ENCODE peak calls at places on chromosome 11, in six cellular contexts. G, K, P, T, L and D are unnamed samples.

GRCh38 chr11:26878959-26879581 is 114.8 kb upstream of the FIBIN start:
- DNase-seq in G (no peak), K (no peak), P (no peak), T (no peak), L (no peak), D (no peak)

GRCh38 chr11:35622070-35622469 is 3.8 kb downstream of the FJX1 start:
- DNase-seq in G (no peak), K (no peak), P (no peak), T (no peak), L (no peak), D (no peak)

GRCh38 chr11:19660076-19660475 is 52.6 kb upstream of the NAV2 start:
- DNase-seq in G (peak), K (no peak), P (no peak), T (no peak), L (no peak), D (peak)

GRCh38 chr11:68206211-68206610 is 6.9 kb downstream of the KMT5B start:
- DNase-seq in G (peak), K (no peak), P (no peak), T (no peak), L (no peak), D (peak)

GRCh38 chr11:99693941-99694492 is 673.3 kb downstream of the CNTN5 start:
- DNase-seq in G (no peak), K (no peak), P (no peak), T (no peak), L (no peak), D (no peak)

GRCh38 chr11:108817971-108818370 is 153.1 kb downstream of the DDX10 start:
- DNase-seq in G (no peak), K (no peak), P (no peak), T (no peak), L (no peak), D (no peak)

GRCh38 chr11:1935156-1936071 is 11.7 kb upstream of the MRPL23 start:
- DNase-seq in G (peak), K (peak), P (peak), T (no peak), L (peak), D (peak)

GRCh38 chr11:47593934-47594855 is at the start of gene C1QTNF4:
- DNase-seq in G (no peak), K (peak), P (no peak), T (no peak), L (no peak), D (no peak)

GRCh38 chr11:75403983-75404658 is 4.8 kb downstream of the RPS3 start:
- DNase-seq in G (no peak), K (no peak), P (no peak), T (no peak), L (no peak), D (no peak)

GRCh38 chr11:76159303-76159937 is 46.9 kb downstream of the WNT11 start:
- DNase-seq in G (no peak), K (no peak), P (no peak), T (no peak), L (no peak), D (no peak)

DNA sequence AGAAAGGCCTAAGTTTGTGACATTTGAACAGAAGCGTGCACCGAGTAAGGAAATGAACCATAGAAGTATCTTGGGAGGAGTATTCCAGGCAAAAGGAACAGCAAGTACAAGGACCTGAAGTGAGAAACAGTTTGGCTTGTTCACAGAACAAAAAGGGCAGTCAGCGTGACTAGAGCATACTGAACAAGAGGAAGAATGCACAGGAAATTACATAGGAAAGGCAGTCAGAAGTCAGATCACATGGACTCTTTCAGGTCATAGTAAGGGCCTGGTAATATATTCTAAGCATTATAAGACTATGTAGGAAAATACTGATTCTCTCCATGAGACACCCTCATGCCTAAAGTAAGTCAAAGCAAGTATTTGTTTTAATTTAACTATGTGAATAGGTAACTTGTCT is 52.3 kb upstream of the GAB2 start:
- DNase-seq in G (no peak), K (no peak), P (no peak), T (no peak), L (no peak), D (no peak)
- TF ChIP-seq CTCF in G (no peak), K (no peak), P (no peak), T (no peak), L (no peak), D (no peak)

DNA sequence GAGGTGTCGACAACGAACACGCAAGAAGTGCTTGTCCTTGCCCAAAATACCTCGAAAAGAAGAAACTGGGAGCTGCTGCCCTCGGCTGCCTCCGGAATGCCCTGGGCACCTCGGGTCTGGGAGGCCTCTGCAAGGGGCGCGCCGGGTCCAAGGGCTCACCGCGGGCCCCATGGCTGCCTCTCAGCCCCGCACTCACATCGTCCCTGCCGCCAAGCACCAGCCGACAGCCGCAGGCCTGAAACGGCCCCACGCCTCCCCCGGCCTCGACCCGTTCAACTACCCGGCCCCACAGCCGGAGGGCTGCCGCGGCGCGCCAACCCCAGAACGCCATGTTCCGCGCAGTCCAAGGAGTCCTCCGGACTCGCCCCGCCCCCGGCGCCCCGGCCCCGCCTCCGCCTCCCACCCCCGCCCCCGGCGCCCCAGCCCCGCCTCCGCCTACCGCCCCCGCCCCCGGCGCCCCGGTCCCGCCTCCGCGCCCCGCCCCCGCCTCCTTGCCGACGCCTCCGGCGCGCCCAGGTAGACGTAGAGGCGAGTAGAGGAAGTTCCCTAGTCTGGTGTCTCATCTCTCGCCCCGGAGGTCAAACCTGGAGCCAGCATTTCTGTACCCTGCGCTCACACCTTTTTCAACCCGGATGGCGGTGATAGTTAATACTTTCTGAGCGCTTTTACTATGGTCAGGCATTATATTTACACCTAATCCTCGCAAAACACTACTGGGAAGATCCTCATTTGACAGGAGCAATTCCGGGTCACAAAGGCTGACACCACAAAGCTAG is at the start of gene SIRT3:
- DNase-seq in G (peak), K (peak), P (peak), T (peak), L (peak), D (peak)
- TF ChIP-seq CTCF in G (no peak), K (no peak), P (no peak), T (peak), L (no peak), D (no peak)

GRCh38 chr11:110249066-110249465 is 47.3 kb downstream of the RDX start:
- DNase-seq in G (no peak), K (no peak), P (no peak), T (no peak), L (no peak), D (no peak)
- TF ChIP-seq CTCF in G (peak), K (no peak), P (no peak), T (no peak), L (peak), D (no peak)

DNA sequence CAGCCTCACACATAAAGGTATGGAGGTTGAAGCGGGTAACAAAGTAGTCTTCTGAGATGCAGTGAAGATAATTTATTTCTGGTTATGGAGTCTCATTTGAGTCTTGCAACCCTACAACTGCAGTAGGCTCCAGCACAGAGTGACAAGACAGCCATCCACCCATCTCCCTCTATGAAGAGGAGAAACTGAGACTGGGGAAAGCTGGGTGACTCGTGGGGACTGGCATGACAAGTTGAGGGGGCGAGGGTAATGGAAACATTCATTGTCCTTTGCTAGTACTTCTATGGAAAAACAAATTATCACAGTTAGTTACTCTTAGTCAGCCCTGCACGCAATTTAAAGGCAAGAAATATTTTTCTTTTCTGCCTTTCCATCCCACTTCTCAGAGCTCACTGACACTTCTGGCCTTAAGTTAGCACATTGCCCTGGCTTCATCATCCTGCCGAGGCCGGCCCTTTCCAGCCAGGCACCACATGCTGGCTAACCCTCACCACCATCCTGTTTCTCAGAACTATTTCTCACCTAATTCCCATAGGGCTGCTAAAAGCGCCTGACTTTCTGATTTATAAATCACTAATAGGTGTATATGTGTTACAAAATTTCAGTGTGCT is 361.1 kb downstream of the ETS1 start:
- DNase-seq in G (no peak), K (no peak), P (no peak), T (no peak), L (no peak), D (no peak)
- TF ChIP-seq CTCF in G (no peak), K (no peak), P (no peak), T (no peak), L (no peak), D (no peak)

GRCh38 chr11:83221694-83222093 is 28.2 kb downstream of the ANKRD42 start:
- DNase-seq in G (no peak), K (no peak), P (no peak), T (no peak), L (no peak), D (no peak)

GRCh38 chr11:83220279-83220678 is 26.8 kb downstream of the ANKRD42 start:
- DNase-seq in G (no peak), K (no peak), P (no peak), T (no peak), L (no peak), D (no peak)

GRCh38 chr11:83222499-83222898 is 29.0 kb downstream of the ANKRD42 start:
- DNase-seq in G (no peak), K (no peak), P (no peak), T (no peak), L (no peak), D (no peak)

GRCh38 chr11:83223457-83223856 is 29.9 kb downstream of the ANKRD42 start:
- DNase-seq in G (no peak), K (no peak), P (no peak), T (no peak), L (no peak), D (no peak)

DNA sequence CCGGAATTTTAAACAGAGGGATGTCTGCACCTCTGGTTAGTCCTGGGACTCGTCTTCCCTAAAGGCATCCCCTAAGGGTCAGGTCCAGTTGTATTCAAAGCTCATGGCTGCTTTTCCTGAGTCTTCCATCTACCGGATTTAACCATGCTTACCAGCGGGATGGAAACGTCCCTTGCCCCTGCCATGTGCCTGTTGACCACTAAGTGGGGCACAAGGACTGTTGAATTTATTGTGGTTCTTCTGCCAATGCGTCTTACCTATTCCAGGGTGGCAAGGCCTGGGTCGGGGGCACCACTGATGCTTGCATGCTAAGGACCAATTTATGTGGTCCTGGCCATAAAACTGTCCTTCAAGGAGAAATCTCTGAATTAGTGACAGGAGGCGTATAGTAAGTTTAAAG is 25.6 kb downstream of the ANKRD42 start:
- DNase-seq in G (no peak), K (no peak), P (no peak), T (no peak), L (no peak), D (no peak)
- TF ChIP-seq CTCF in G (peak), K (no peak), P (no peak), T (no peak), L (peak), D (peak)

GRCh38 chr11:46248270-46249102 is 29.0 kb upstream of the CREB3L1 start:
- DNase-seq in G (no peak), K (no peak), P (no peak), T (no peak), L (no peak), D (no peak)
- TF ChIP-seq CTCF in G (no peak), K (no peak), P (no peak), T (no peak), L (no peak), D (no peak)

GRCh38 chr11:69644071-69644961 is 3.4 kb downstream of the CCND1 start:
- DNase-seq in G (no peak), K (peak), P (no peak), T (peak), L (peak), D (no peak)
- TF ChIP-seq CTCF in G (no peak), K (no peak), P (no peak), T (peak), L (no peak), D (no peak)

GRCh38 chr11:101439488-101439887 is 144.3 kb downstream of the TRPC6 start:
- DNase-seq in G (no peak), K (no peak), P (no peak), T (no peak), L (no peak), D (no peak)
- TF ChIP-seq CTCF in G (no peak), K (no peak), P (no peak), T (no peak), L (no peak), D (no peak)

GRCh38 chr11:65569973-65570918 is at the start of gene ZNRD2:
- DNase-seq in G (peak), K (peak), P (peak), T (peak), L (peak), D (peak)

GRCh38 chr11:65571420-65571819 is 918 bp upstream of the FAM89B start:
- DNase-seq in G (no peak), K (no peak), P (no peak), T (peak), L (no peak), D (no peak)

GRCh38 chr11:65573391-65574146 is 1.2 kb downstream of the FAM89B start:
- DNase-seq in G (no peak), K (no peak), P (no peak), T (peak), L (no peak), D (no peak)

GRCh38 chr11:65572356-65573043 is at the start of gene FAM89B:
- DNase-seq in G (peak), K (peak), P (peak), T (peak), L (peak), D (peak)

DNA sequence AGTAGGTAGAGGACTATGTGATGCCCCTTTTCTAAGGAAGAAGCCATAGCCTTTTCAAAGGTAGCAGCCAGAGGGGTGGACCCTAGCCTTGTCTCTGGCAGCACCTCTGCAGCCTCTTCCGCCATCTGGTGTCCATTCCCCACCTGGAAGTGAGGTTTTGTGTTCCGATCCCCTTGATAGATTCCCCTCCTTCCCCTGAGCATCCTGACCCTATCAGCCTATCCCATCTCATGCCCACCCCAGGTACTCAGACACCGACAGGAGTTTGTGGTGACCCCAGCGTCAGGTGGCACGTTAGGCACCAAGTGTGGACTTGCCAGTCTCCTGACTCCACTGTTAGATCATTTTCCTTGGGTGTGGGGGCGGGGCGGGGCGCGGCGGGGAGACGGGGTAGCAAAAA is 398 bp upstream of the FAM89B start:
- DNase-seq in G (no peak), K (no peak), P (no peak), T (peak), L (no peak), D (no peak)
- TF ChIP-seq CTCF in G (peak), K (no peak), P (no peak), T (peak), L (peak), D (no peak)